ENCODE peak calls at places on chromosomes 13 and 19, in ten cellular contexts. F, O, L, E, T, B, P, K, R and U are unnamed samples.

GRCh38 chr19:30037835-30038234 is 95.8 kb downstream of the URI1 start:
- DNase-seq in F (no peak), O (no peak), L (no peak), E (no peak), T (no peak), B (no peak), P (no peak), K (no peak), R (no peak), U (no peak)

GRCh38 chr19:1567848-1568227 is 287 bp downstream of the MEX3D start:
- DNase-seq in F (no peak), O (no peak), L (no peak), E (peak; percentile 14), T (no peak), B (no peak), P (no peak), K (no peak), R (no peak), U (no peak)

GRCh38 chr19:873084-874019 is 13.9 kb downstream of the CFD start:
- DNase-seq in F (peak; percentile 52), O (peak; percentile 59), L (peak; percentile 84), E (peak; percentile 60), T (no peak), B (no peak), P (no peak), K (peak; percentile 82), R (peak; percentile 77), U (no peak)

GRCh38 chr13:112457485-112457884 is 81.3 kb downstream of the SPACA7 start:
- DNase-seq in F (no peak), O (no peak), L (no peak), E (no peak), T (no peak), B (no peak), P (no peak), K (no peak), R (peak; percentile 23), U (no peak)

GRCh38 chr19:1874554-1875185 is 10.6 kb downstream of the ABHD17A start:
- DNase-seq in F (no peak), O (peak; percentile 52), L (peak; percentile 63), E (no peak), T (no peak), B (no peak), P (no peak), K (no peak), R (peak; percentile 61), U (no peak)

GRCh38 chr13:99658266-99658991 is 157.2 kb downstream of the TM9SF2 start:
- DNase-seq in F (peak; percentile 86), O (peak; percentile 44), L (peak; percentile 63), E (peak; percentile 61), T (peak; percentile 43), B (peak; percentile 13), P (peak; percentile 54), K (peak; percentile 42), R (peak; percentile 73), U (no peak)

GRCh38 chr13:91328726-91329125 is 18.8 kb upstream of the MIR17HG start:
- DNase-seq in F (no peak), O (no peak), L (no peak), E (no peak), T (no peak), B (no peak), P (no peak), K (no peak), R (no peak), U (no peak)

GRCh38 chr19:43444531-43445340 is 20.7 kb downstream of the LYPD3 start:
- DNase-seq in F (no peak), O (no peak), L (no peak), E (no peak), T (no peak), B (no peak), P (no peak), K (no peak), R (no peak), U (no peak)

GRCh38 chr19:16417660-16418596 is 53.8 kb downstream of the EPS15L1 start:
- DNase-seq in F (peak; percentile 66), O (peak; percentile 73), L (peak; percentile 72), E (peak; percentile 69), T (peak; percentile 62), B (peak; percentile 2), P (peak; percentile 61), K (peak; percentile 72), R (peak; percentile 86), U (peak; percentile 72)

GRCh38 chr13:78909276-78909675 is 250.3 kb upstream of the OBI1 start:
- DNase-seq in F (no peak), O (no peak), L (no peak), E (no peak), T (no peak), B (no peak), P (no peak), K (no peak), R (no peak), U (no peak)

GRCh38 chr19:1469936-1470863 is 8.8 kb downstream of the C19orf25 start:
- DNase-seq in F (peak; percentile 25), O (peak; percentile 34), L (peak; percentile 66), E (peak; percentile 71), T (no peak), B (no peak), P (no peak), K (peak; percentile 69), R (peak; percentile 79), U (no peak)

GRCh38 chr13:112783135-112783945 is 93.5 kb downstream of the ATP11A start:
- DNase-seq in F (peak; percentile 58), O (no peak), L (no peak), E (no peak), T (no peak), B (no peak), P (no peak), K (no peak), R (peak; percentile 40), U (peak; percentile 43)

GRCh38 chr19:42132030-42132628 is at the start of gene POU2F2:
- DNase-seq in F (no peak), O (peak; percentile 69), L (peak; percentile 86), E (peak; percentile 90), T (no peak), B (no peak), P (no peak), K (peak; percentile 79), R (peak; percentile 90), U (peak; percentile 69)